ENCODE peak calls at places on chromosomes 3 and 15, in six cellular contexts. G is prostate gland, F is transverse colon, Z is K562, D is Panc1, U is SK-N-SH. T is an unnamed sample.

GRCh38 chr3:65006300-65006739 is 318.5 kb upstream of the ADAMTS9 start:
- DNase-seq in G (no peak), F (no peak), Z (no peak), D (no peak), U (no peak), T (no peak)

GRCh38 chr3:69442771-69443197 is 56.9 kb upstream of the FRMD4B start:
- DNase-seq in G (no peak), F (no peak), Z (no peak), D (no peak), U (no peak), T (no peak)

GRCh38 chr3:14769531-14770325 is 49.0 kb upstream of the FGD5 start:
- DNase-seq in G (no peak), F (no peak), Z (no peak), D (no peak), U (peak), T (no peak)

GRCh38 chr15:71272932-71273331 is 157.7 kb downstream of the THSD4 start:
- DNase-seq in G (no peak), F (no peak), Z (no peak), D (no peak), U (no peak), T (no peak)

GRCh38 chr3:42685891-42686820 is 819 bp downstream of the KLHL40 start:
- DNase-seq in G (no peak), F (no peak), Z (no peak), D (no peak), U (peak), T (no peak)

GRCh38 chr3:194487289-194488006 is 646 bp upstream of the ATP13A3 start:
- DNase-seq in G (peak), F (peak), Z (peak), D (no peak), U (peak), T (peak)

GRCh38 chr3:168422843-168423242 is 327.1 kb upstream of the GOLIM4 start:
- DNase-seq in G (no peak), F (no peak), Z (no peak), D (no peak), U (no peak), T (no peak)

GRCh38 chr3:10205461-10206165 is 40.9 kb downstream of the IRAK2 start:
- DNase-seq in G (no peak), F (no peak), Z (no peak), D (peak), U (no peak), T (peak)

GRCh38 chr3:11661827-11662226 is 18.1 kb upstream of the VGLL4 start:
- DNase-seq in G (no peak), F (no peak), Z (no peak), D (no peak), U (no peak), T (no peak)

GRCh38 chr3:142904639-142905441 is 16.0 kb upstream of the PCOLCE2 start:
- DNase-seq in G (no peak), F (peak), Z (no peak), D (no peak), U (no peak), T (peak)

GRCh38 chr3:135249186-135249585 is 454.1 kb downstream of the EPHB1 start:
- DNase-seq in G (no peak), F (no peak), Z (no peak), D (no peak), U (no peak), T (no peak)

GRCh38 chr15:79434361-79434760 is 2.2 kb downstream of the MINAR1 start:
- DNase-seq in G (no peak), F (no peak), Z (no peak), D (no peak), U (no peak), T (no peak)

GRCh38 chr3:170470063-170471006 is 51.7 kb downstream of the CLDN11 start:
- DNase-seq in G (peak), F (no peak), Z (no peak), D (no peak), U (no peak), T (no peak)

GRCh38 chr3:49756036-49756435 is 30.3 kb downstream of the IP6K1 start:
- DNase-seq in G (no peak), F (no peak), Z (no peak), D (no peak), U (no peak), T (no peak)

GRCh38 chr3:28791713-28792255 is 443.2 kb upstream of the AZI2 start:
- DNase-seq in G (no peak), F (no peak), Z (no peak), D (no peak), U (no peak), T (no peak)

GRCh38 chr3:195182470-195182795 is 88.5 kb downstream of the XXYLT1 start:
- DNase-seq in G (peak), F (no peak), Z (no peak), D (no peak), U (no peak), T (no peak)

GRCh38 chr3:45558431-45558830 is 36.1 kb upstream of the LIMD1 start:
- DNase-seq in G (no peak), F (no peak), Z (no peak), D (no peak), U (no peak), T (no peak)

GRCh38 chr3:172107403-172107802 is 68.0 kb downstream of the FNDC3B start:
- DNase-seq in G (no peak), F (peak), Z (no peak), D (no peak), U (no peak), T (no peak)

GRCh38 chr3:155441026-155441425 is 147.5 kb upstream of the STRIT1 start:
- DNase-seq in G (no peak), F (no peak), Z (no peak), D (no peak), U (no peak), T (no peak)
- TF ChIP-seq POLR2AphosphoS5 in G (no peak), F (no peak), Z (no peak), D (no peak), U (no peak), T (no peak)

DNA sequence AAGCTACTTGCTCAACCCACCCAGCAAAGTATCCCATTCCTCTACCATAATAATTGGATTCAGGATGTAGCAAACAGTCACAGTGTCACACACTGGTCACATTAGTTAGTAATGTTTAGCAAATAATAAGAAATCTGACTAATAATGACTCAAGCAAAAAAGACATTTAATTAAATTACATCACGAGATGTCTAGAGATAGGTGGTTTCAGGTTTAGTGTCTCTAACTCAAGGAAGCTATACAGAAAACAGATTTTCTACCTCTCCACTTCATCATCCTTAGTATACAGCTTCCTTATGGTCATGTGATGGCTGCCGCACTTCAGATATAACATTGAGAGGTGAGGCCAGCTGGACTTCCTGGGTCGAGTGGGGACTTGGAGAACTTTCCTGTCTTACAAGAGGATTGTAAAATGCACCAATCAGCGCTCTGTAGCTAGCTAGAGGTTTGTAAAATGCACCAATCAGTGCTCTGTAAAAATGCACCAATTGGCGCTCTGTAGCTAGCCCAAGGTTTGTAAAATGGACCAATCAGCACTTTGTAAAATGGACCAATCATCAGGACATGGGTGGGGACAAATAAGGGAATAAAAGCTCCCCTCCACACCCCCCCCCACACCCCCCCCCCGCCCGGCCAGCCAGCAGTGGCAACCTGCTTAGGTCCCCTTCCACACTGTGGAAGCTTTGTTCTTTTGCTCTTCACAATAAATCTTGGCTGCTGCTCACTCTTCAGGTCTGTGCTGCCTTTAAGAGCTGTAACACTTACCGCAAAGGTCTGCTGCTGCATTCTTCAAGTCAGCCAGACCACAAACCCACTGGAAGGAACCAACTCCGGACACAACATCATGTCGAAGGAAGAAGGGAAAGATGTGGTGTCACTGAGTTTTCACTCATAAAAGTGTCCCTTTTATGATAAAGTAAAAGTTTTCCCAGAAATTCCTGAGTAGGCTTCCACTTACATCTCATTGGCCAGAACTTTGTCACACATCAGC is 24.9 kb upstream of the ARPIN start:
- DNase-seq in G (no peak), F (no peak), Z (no peak), D (no peak), U (no peak), T (no peak)
- H3K27ac ChIP-seq in G (no peak), F (no peak), Z (no peak), D (no peak), U (no peak), T (no peak)

DNA sequence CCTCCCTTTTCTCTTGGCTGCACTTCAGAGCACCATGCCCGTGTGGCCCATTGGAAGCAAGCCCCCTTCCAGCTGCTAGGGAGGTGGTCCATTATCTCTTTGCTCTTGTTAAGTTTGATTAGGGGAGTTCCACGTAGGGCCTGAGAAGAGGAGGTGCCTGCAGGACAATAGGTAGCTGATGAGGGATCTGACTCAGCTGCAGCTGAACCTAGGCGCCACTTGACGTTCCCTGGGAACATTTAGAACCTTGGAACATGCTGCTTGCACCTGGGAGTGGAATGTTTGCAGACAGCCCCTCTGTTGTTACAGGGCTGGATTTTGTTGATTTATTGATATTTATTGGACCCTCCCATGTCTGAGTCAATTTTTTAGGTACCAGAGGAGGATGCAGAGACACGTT is 4.7 kb downstream of the SMAD3 start:
- DNase-seq in G (no peak), F (no peak), Z (no peak), D (no peak), U (no peak), T (no peak)
- H3K4me3 ChIP-seq in G (no peak), F (no peak), Z (no peak), D (peak), U (no peak), T (no peak)

GRCh38 chr3:23944861-23945652 is at the start of gene NR1D2:
- DNase-seq in G (peak), F (peak), Z (peak), D (no peak), U (peak), T (peak)
- TF ChIP-seq POLR2AphosphoS5 in G (no peak), F (peak), Z (peak), D (no peak), U (peak), T (peak)

GRCh38 chr15:22827125-22827524 is 11.3 kb upstream of the NIPA2 start:
- DNase-seq in G (no peak), F (no peak), Z (no peak), D (no peak), U (no peak), T (no peak)
- H3K27ac ChIP-seq in G (no peak), F (no peak), Z (no peak), D (no peak), U (no peak), T (no peak)

DNA sequence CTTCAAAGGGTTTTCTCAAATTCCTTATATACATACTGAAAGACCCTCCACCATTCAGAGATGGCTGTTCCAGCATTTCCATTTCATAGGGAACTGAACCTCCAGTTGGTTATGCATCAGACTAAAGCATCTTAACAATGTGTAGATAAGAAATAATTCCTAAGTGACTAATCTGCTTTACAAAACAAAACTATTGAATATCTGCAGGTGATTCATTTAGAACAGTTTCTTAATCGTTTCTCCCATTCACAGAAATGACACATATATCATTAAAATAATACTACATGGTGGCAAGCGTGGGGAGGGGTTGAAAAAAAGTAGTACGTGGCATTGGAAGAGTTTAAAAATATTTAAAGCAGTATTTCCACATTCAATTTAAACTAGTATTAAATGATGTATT is 19.5 kb downstream of the COPS2 start:
- DNase-seq in G (no peak), F (no peak), Z (no peak), D (no peak), U (no peak), T (no peak)
- H3K4me3 ChIP-seq in G (no peak), F (no peak), Z (no peak), D (no peak), U (no peak), T (no peak)

GRCh38 chr3:148605551-148605950 is 92.2 kb upstream of the AGTR1 start:
- DNase-seq in G (no peak), F (no peak), Z (no peak), D (no peak), U (no peak), T (no peak)

GRCh38 chr3:148601766-148602685 is 95.7 kb upstream of the AGTR1 start:
- DNase-seq in G (no peak), F (no peak), Z (no peak), D (no peak), U (no peak), T (no peak)

GRCh38 chr3:148606979-148607378 is 90.7 kb upstream of the AGTR1 start:
- DNase-seq in G (no peak), F (peak), Z (no peak), D (no peak), U (no peak), T (no peak)

GRCh38 chr3:148600902-148601765 is 96.6 kb upstream of the AGTR1 start:
- DNase-seq in G (no peak), F (peak), Z (no peak), D (no peak), U (no peak), T (no peak)

GRCh38 chr3:148604270-148605085 is 93.2 kb upstream of the AGTR1 start:
- DNase-seq in G (no peak), F (no peak), Z (no peak), D (no peak), U (no peak), T (no peak)
- TF ChIP-seq POLR2AphosphoS5 in G (no peak), F (no peak), Z (no peak), D (no peak), U (no peak), T (no peak)